ENCODE peak calls at places on chromosomes 12 and 14, in five cellular contexts. N is posterior vena cava, L is NCI-H774, M is iPS DF 6.9, B is sigmoid colon. K is an unnamed sample.

GRCh38 chr14:100726812-100727564 is at the start of gene DLK1:
- DNase-seq in N (no peak), L (no peak), M (no peak), B (no peak), K (no peak)

GRCh38 chr12:57611116-57611809 is at the start of gene ARHGEF25:
- DNase-seq in N (peak; percentile 92), L (peak; percentile 47), M (no peak), B (peak; percentile 93), K (no peak)

GRCh38 chr14:68733086-68733621 is 59.7 kb downstream of the ZFP36L1 start:
- DNase-seq in N (no peak), L (no peak), M (no peak), B (no peak), K (no peak)

GRCh38 chr14:55188686-55189295 is 2.6 kb downstream of the DLGAP5 start:
- DNase-seq in N (no peak), L (no peak), M (no peak), B (no peak), K (no peak)

GRCh38 chr14:81323621-81324400 is 76.3 kb downstream of the STON2 start:
- DNase-seq in N (no peak), L (peak; percentile 6), M (peak; percentile 29), B (no peak), K (peak; percentile 74)

GRCh38 chr14:99821519-99822165 is 28.4 kb downstream of the EML1 start:
- DNase-seq in N (no peak), L (no peak), M (no peak), B (no peak), K (no peak)

GRCh38 chr12:1773937-1774655 is 46.3 kb upstream of the LRTM2 start:
- DNase-seq in N (no peak), L (no peak), M (no peak), B (no peak), K (no peak)

GRCh38 chr12:124750787-124751471 is 112.7 kb downstream of the SCARB1 start:
- DNase-seq in N (no peak), L (no peak), M (no peak), B (no peak), K (no peak)

GRCh38 chr14:49875640-49876198 is 17.2 kb upstream of the ARF6 start:
- DNase-seq in N (no peak), L (no peak), M (no peak), B (no peak), K (no peak)

GRCh38 chr14:100375273-100375962 is 52.3 kb downstream of the SLC25A47 start:
- DNase-seq in N (peak; percentile 94), L (no peak), M (no peak), B (peak; percentile 87), K (no peak)

GRCh38 chr12:116461060-116461459 is 98.1 kb upstream of the MAP1LC3B2 start:
- DNase-seq in N (peak; percentile 1), L (no peak), M (no peak), B (no peak), K (no peak)

GRCh38 chr12:94941440-94941862 is 62.0 kb downstream of the NDUFA12 start:
- DNase-seq in N (peak; percentile 91), L (peak; percentile 11), M (no peak), B (no peak), K (no peak)

GRCh38 chr12:93302331-93303229 is 75.1 kb upstream of the NUDT4 start:
- DNase-seq in N (no peak), L (no peak), M (no peak), B (no peak), K (no peak)

GRCh38 chr14:65065719-65066118 is 36.6 kb downstream of the MAX start:
- DNase-seq in N (no peak), L (no peak), M (no peak), B (no peak), K (no peak)

GRCh38 chr12:11719678-11720099 is 70.2 kb downstream of the ETV6 start:
- DNase-seq in N (peak; percentile 91), L (no peak), M (no peak), B (peak; percentile 76), K (peak; percentile 72)

GRCh38 chr12:33588082-33588712 is 148.6 kb upstream of the SYT10 start:
- DNase-seq in N (no peak), L (no peak), M (peak; percentile 27), B (no peak), K (peak; percentile 77)

GRCh38 chr12:106897082-106897481 is 58.6 kb upstream of the TMEM263 start:
- DNase-seq in N (no peak), L (no peak), M (no peak), B (no peak), K (no peak)

GRCh38 chr12:69008510-69008909 is 75.5 kb upstream of the CPM start:
- DNase-seq in N (no peak), L (no peak), M (no peak), B (no peak), K (no peak)

GRCh38 chr14:67420102-67420739 is 8.3 kb upstream of the PLEK2 start:
- DNase-seq in N (peak; percentile 73), L (no peak), M (no peak), B (peak; percentile 38), K (no peak)

GRCh38 chr12:132327351-132328171 is 1.8 kb downstream of the GALNT9 start:
- DNase-seq in N (no peak), L (no peak), M (no peak), B (peak; percentile 95), K (no peak)

GRCh38 chr12:95820096-95820703 is 29.6 kb upstream of the NTN4 start:
- DNase-seq in N (no peak), L (peak; percentile 47), M (no peak), B (no peak), K (no peak)

GRCh38 chr12:49622501-49623141 is 740 bp upstream of the PRPF40B start:
- DNase-seq in N (no peak), L (no peak), M (no peak), B (no peak), K (no peak)

GRCh38 chr14:85601246-85601645 is 71.3 kb downstream of the FLRT2 start:
- DNase-seq in N (no peak), L (no peak), M (no peak), B (no peak), K (no peak)

GRCh38 chr14:75578099-75578785 is at the start of gene FLVCR2:
- DNase-seq in N (peak; percentile 94), L (no peak), M (no peak), B (peak; percentile 91), K (no peak)

GRCh38 chr14:100106661-100107112 is 41.5 kb downstream of the EVL start:
- DNase-seq in N (peak; percentile 73), L (no peak), M (no peak), B (peak; percentile 54), K (no peak)

GRCh38 chr14:23551266-23552028 is at the start of gene ZFHX2:
- DNase-seq in N (peak; percentile 87), L (peak; percentile 82), M (peak; percentile 66), B (no peak), K (no peak)

K was measured in NT2/D1.